ENCODE peak calls at places on chromosomes 13 and 19, in four cellular contexts. Z is H1, V is esophagus squamous epithelium, C is stomach. Y is an unnamed sample.

GRCh38 chr19:37506387-37507166 is at the start of gene ZNF793:
- DNase-seq in V (peak), Z (peak), C (peak), Y (peak)

GRCh38 chr13:48072304-48072703 is 22.6 kb downstream of the MED4 start:
- DNase-seq in V (no peak), Z (no peak), C (no peak), Y (no peak)

GRCh38 chr13:30020726-30021312 is 170.4 kb upstream of the UBL3 start:
- DNase-seq in Z (no peak), V (no peak), C (no peak), Y (no peak)

GRCh38 chr19:29673451-29674371 is 8.4 kb downstream of the PLEKHF1 start:
- DNase-seq in Z (no peak), C (no peak), V (no peak), Y (no peak)

GRCh38 chr19:1232652-1233360 is 5.0 kb downstream of the CBARP start:
- DNase-seq in C (peak), V (no peak), Z (no peak), Y (no peak)

GRCh38 chr19:3034845-3035541 is 5.9 kb upstream of the TLE2 start:
- DNase-seq in Z (peak), C (peak), V (no peak), Y (peak)

GRCh38 chr19:3346677-3347353 is 19.6 kb upstream of the NFIC start:
- DNase-seq in C (peak), V (no peak), Z (no peak), Y (no peak)

GRCh38 chr19:30593358-30593757 is 221.2 kb downstream of the ZNF536 start:
- DNase-seq in Z (peak), V (no peak), C (no peak), Y (no peak)

GRCh38 chr13:48043789-48044503 is 6.4 kb downstream of the NUDT15 start:
- DNase-seq in C (no peak), V (no peak), Z (no peak), Y (no peak)

GRCh38 chr13:35818577-35819165 is 312.5 kb downstream of the DCLK1 start:
- DNase-seq in Z (no peak), C (no peak), V (no peak), Y (no peak)

GRCh38 chr19:53655042-53655665 is 23.4 kb downstream of the DPRX start:
- DNase-seq in Z (no peak), V (no peak), C (no peak), Y (no peak)

GRCh38 chr19:23385404-23385803 is 9.9 kb downstream of the ZNF91 start:
- DNase-seq in Z (no peak), V (no peak), C (no peak), Y (no peak)

GRCh38 chr19:1856345-1856697 is 7.1 kb downstream of the KLF16 start:
- DNase-seq in V (no peak), Z (peak), C (no peak), Y (no peak)

GRCh38 chr19:54430306-54431254 is 15.3 kb downstream of the TTYH1 start:
- DNase-seq in C (no peak), Z (peak), V (no peak), Y (no peak)

GRCh38 chr13:99969368-99969933 is 2.1 kb downstream of the ZIC5 start:
- DNase-seq in V (no peak), Z (no peak), C (no peak), Y (no peak)

GRCh38 chr13:99967498-99967883 is 4.1 kb downstream of the ZIC5 start:
- DNase-seq in C (no peak), V (no peak), Z (no peak), Y (no peak)

GRCh38 chr13:99969934-99970760 is 1.4 kb downstream of the ZIC5 start:
- DNase-seq in Z (peak), C (no peak), V (no peak), Y (no peak)

GRCh38 chr13:99968521-99969367 is 2.8 kb downstream of the ZIC5 start:
- DNase-seq in C (no peak), Z (no peak), V (no peak), Y (no peak)

DNA sequence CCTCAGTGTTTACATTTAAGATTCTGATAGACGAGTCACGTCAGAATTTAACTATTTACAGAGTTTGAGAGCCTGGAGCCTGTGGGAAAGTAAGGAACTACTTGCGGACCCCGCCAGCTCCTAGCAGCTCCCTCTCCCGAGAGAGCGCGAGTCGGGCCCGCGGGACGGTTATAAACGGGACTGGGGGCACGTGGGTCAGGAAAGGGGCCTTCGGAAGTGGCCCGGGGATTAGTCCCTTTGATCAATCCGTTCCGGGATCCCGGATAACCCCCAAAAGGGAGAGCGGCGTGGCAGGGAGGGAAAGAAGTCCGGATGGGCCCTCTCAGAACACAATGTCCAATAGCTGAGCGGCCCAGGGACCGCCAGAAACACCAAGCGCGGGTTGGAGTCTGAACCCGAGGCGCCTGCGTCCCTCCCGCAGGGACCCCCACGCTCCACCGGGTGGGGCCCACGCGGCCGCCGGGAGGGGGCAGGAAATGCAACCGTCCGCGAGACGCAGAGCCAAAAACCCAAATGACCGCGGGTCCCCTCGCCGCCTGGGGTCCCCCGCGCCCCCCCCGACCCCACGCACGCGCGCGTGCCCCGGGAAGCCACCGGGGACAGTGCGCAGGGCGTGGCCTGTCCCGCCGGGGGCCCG is 3.6 kb downstream of the ZIC5 start:
- DNase-seq in Z (no peak), V (no peak), C (no peak), Y (no peak)
- H3K27ac ChIP-seq in Z (no peak), V (no peak), C (no peak), Y (no peak)

DNA sequence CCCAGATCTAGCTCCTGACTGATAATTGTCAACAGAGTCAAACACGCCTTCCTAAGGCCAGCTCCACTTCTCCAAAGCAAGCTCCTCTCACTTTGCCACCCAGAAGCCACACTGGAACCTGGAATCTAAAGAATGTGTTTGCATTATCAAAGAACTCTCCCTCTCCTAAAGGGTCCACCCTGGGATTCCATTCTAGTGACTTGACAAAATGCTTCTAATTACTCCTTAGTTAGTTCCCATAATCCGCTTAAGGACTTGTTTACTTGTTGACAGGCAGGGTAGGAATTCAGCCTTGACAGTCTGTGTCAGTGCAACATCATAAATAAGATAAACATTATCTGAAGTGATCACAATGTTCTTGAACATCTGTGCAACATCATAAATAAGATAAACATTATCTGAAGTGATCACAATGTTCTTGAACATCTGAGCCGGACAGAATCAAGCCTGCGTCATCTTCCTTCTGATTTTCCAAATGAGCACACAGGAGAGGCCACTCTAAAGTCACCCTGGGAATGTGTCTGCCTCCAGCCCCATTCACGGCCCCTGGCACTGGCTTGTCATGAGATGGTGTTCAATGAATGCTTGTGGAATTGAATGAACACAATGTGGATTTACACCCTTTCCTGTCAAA is 512.1 kb downstream of the IRS2 start:
- DNase-seq in Z (no peak), C (no peak), V (no peak), Y (no peak)
- H3K4me3 ChIP-seq in Z (no peak), C (no peak), V (no peak), Y (no peak)

DNA sequence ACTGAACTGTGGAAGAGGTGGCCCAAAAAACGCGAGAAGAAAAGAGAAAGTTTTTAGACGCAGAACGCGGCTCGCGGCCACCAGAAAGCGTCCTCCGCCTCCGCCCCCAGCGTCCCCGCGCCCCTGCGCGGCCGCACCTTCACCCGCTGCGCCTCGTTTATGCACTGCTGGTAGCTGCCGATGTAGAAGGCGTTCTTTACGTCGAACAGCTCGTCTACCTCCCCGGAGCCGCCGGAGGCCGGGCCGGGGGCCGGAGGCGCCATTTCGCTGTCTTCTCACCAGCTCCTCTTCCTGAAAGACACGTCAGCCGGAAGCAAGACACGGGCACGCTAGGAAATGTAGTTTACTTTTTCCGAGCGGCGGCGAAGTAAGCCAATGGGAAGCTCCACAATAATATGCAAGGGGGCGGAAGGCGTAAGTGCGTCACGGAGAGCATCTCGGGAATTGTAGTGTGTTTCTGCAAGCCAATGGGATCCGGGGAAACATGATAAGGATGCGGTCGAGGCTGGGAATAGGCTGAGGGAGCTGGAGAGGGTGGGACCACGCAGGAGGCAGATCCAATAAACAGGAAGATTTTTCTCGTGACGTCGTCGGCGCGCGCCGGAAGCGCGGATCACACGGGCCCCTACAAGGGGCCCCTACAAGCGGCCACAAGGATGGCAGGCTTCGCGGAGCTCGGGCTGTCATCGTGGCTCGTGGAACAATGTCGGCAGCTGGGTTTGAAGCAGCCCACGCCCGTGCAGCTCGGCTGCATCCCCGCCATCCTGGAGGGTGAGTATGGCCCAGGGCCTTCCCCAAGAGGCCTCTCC is at the start of the genes COPE and DDX49:
- DNase-seq in C (peak), V (peak), Z (peak), Y (peak)
- TF ChIP-seq POLR2A in C (peak), V (peak), Z (no peak), Y (peak)

GRCh38 chr13:44899967-44900366 is 89.3 kb downstream of the NUFIP1 start:
- DNase-seq in Z (no peak), C (no peak), V (no peak), Y (no peak)

GRCh38 chr13:44895584-44895983 is 93.7 kb downstream of the NUFIP1 start:
- DNase-seq in Z (no peak), V (no peak), C (no peak), Y (no peak)

DNA sequence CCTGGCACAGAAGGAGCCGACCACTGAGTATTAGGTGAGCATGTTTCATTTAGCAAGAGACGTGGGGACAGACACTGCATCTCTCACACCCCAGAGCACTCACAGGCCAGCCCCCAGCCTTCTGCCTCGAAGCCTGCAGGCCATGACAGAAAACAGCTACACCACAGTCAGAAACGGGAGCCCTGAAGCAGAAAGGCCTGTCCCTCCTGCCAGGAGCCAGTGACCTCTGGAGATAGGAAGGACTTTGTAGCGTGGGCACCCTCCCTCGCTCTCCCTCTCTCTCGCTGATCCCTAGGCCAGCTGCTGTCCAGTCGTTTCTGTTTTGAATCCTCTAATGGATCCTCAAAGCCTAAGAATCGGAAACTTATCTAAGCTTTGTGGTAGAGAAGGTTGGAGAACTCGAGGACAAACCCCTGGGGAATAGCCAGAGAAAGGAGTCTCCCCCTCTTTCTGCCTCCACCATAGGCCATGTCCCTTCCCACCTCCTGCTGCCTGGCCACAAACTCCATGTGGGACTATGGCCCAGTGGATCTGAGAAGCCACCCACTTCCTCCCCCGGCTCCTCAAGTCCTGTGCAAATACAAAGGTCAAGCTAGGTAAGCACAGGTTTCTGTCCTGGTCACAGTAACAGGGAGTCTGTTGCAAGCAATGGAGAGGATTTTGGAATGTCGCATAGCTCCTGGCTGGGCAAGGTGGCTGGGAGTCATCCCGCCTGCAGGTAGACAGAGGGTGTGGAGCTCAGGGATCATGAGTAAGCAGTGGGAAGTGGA is 95.1 kb downstream of the NUFIP1 start:
- DNase-seq in Z (no peak), V (no peak), C (peak), Y (no peak)
- H3K27ac ChIP-seq in Z (no peak), V (no peak), C (peak), Y (no peak)

GRCh38 chr19:48868196-48868886 is at the start of gene PLEKHA4:
- DNase-seq in Z (peak), C (peak), V (no peak), Y (peak)

GRCh38 chr19:48867922-48868195 is 558 bp downstream of the PLEKHA4 start:
- DNase-seq in V (no peak), C (no peak), Z (no peak), Y (no peak)

GRCh38 chr19:48870048-48870447 is 1.6 kb upstream of the PLEKHA4 start:
- DNase-seq in C (no peak), Z (no peak), V (no peak), Y (no peak)

GRCh38 chr19:48866692-48867091 is 1.7 kb downstream of the PLEKHA4 start:
- DNase-seq in Z (no peak), V (no peak), C (no peak), Y (no peak)

DNA sequence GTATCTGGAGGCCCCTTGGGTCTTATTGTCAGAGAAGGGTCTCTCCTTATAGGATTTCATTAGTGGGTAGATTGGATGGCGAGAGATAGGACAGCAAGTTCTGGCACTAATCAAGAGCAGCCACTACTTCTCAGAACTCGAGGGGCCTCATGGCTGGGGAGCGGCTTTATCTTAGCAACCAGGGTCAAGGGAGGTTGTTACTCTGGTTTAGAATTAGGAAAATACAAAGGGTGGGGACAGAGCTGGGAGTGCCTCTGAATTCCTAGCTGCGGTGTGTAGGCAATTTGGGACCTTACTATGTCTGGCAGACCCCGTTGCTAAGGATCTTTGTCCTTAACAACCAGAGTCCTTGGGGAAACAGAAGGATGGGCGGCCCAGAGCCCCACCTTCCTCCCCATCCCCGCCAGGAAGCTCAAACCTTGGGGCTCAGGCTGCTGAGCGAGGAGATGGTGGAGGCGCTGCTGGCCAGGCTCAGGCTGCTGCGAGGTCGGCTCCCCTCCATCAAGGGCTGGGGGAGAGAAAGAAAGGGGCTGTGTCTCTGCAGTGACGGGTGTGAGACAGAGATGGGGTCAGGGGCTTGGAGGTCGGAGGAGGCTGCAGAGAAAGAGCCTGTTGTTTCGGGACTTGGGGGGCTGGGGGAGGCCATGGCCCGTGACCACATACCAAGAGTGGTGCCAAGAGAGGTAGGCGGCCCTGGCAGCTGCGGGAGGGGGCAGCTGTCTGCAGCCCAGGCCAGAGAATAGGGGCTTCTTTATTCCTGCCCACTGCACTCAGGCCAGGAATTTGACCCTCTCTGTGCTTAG is 1.1 kb downstream of the PLEKHA4 start:
- DNase-seq in C (no peak), Z (no peak), V (no peak), Y (no peak)
- H3K4me3 ChIP-seq in C (peak), Z (peak), V (peak), Y (peak)

GRCh38 chr13:42041017-42041683 is 7.3 kb upstream of the DGKH start:
- DNase-seq in V (no peak), C (peak), Z (peak), Y (no peak)
- TF ChIP-seq POLR2A in V (peak), C (no peak), Z (no peak), Y (no peak)

DNA sequence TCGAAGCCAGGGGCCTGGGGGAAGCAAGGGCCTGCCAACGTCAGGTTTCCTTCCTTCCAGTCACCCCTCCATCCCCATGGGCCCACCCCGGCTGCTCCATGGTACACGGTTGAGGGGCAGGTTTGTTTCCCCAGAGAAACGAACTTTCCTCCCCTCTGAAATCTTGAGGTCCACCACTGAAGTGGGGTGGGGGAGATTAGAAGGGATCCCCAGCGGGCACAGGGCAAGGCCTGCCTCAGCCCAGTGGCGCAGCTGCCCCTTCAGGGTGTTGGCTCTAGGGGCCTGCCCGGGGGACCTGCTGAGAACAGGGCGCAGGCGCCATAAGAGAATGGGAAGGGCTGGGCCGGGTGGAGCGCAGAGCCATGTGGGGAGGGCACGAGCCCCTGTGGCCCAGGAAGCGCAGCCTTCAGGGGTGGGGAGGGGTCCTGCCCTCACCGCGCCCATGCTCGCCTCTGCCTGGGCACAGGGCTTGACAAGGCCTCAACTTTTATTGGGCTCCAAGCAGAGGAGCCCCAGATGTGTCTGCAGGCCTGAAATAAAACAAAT is 16.1 kb downstream of the CEBPG start:
- DNase-seq in V (no peak), Z (no peak), C (no peak), Y (peak)
- H3K27ac ChIP-seq in V (peak), Z (no peak), C (peak), Y (peak)

Y was measured in suprapubic skin.